ENCODE peak calls at places on chromosomes 7 and 10, in four cellular contexts. One of them, this sample, is unnamed.

GRCh38 chr10:46515402-46516192 is 40.9 kb downstream of the GPRIN2 start:
- DNase-seq in cardiac muscle cell: no peak
- DNase-seq in NCI-H446: no peak
- DNase-seq in foreskin melanocyte: no peak
- DNase-seq in this sample: no peak

GRCh38 chr7:95527033-95527775 is 41.5 kb downstream of the ASB4 start:
- DNase-seq in NCI-H446: peak
- DNase-seq in foreskin melanocyte: peak
- DNase-seq in cardiac muscle cell: peak
- DNase-seq in this sample: peak

GRCh38 chr7:13532028-13532753 is 457.3 kb downstream of the ETV1 start:
- DNase-seq in cardiac muscle cell: no peak
- DNase-seq in NCI-H446: peak
- DNase-seq in foreskin melanocyte: no peak
- DNase-seq in this sample: no peak

GRCh38 chr10:24418532-24418931 is 209.6 kb downstream of the KIAA1217 start:
- DNase-seq in foreskin melanocyte: no peak
- DNase-seq in NCI-H446: no peak
- DNase-seq in cardiac muscle cell: no peak
- DNase-seq in this sample: peak

GRCh38 chr7:2641406-2642393 is 9.9 kb downstream of the TTYH3 start:
- DNase-seq in NCI-H446: peak
- DNase-seq in foreskin melanocyte: peak
- DNase-seq in cardiac muscle cell: peak
- DNase-seq in this sample: peak

GRCh38 chr7:55056577-55057480 is 38.0 kb downstream of the EGFR start:
- DNase-seq in NCI-H446: no peak
- DNase-seq in foreskin melanocyte: no peak
- DNase-seq in cardiac muscle cell: peak
- DNase-seq in this sample: no peak

GRCh38 chr7:78125884-78126283 is 327.3 kb downstream of the PHTF2 start:
- DNase-seq in cardiac muscle cell: no peak
- DNase-seq in foreskin melanocyte: no peak
- DNase-seq in NCI-H446: no peak
- DNase-seq in this sample: no peak

GRCh38 chr10:101446071-101446470 is 92.1 kb downstream of the BTRC start:
- DNase-seq in cardiac muscle cell: no peak
- DNase-seq in foreskin melanocyte: no peak
- DNase-seq in NCI-H446: no peak
- DNase-seq in this sample: no peak

GRCh38 chr10:69407621-69408301 is 9.0 kb downstream of the TACR2 start:
- DNase-seq in foreskin melanocyte: no peak
- DNase-seq in cardiac muscle cell: peak
- DNase-seq in NCI-H446: peak
- DNase-seq in this sample: peak

GRCh38 chr7:3544202-3544601 is 243.2 kb downstream of the SDK1 start:
- DNase-seq in foreskin melanocyte: no peak
- DNase-seq in cardiac muscle cell: no peak
- DNase-seq in NCI-H446: no peak
- DNase-seq in this sample: no peak

GRCh38 chr7:123675092-123675473 is 19.4 kb downstream of the LMOD2 start:
- DNase-seq in NCI-H446: no peak
- DNase-seq in cardiac muscle cell: peak
- DNase-seq in foreskin melanocyte: no peak
- DNase-seq in this sample: no peak

GRCh38 chr10:118564652-118565051 is 30.8 kb downstream of the PRLHR start:
- DNase-seq in foreskin melanocyte: no peak
- DNase-seq in cardiac muscle cell: peak
- DNase-seq in NCI-H446: no peak
- DNase-seq in this sample: peak

GRCh38 chr7:64907641-64908326 is 4.7 kb downstream of the ZNF273 start:
- DNase-seq in cardiac muscle cell: peak
- DNase-seq in NCI-H446: no peak
- DNase-seq in foreskin melanocyte: no peak
- DNase-seq in this sample: no peak

GRCh38 chr7:98754041-98754479 is 115.8 kb downstream of the TMEM130 start:
- DNase-seq in NCI-H446: peak
- DNase-seq in foreskin melanocyte: no peak
- DNase-seq in cardiac muscle cell: peak
- DNase-seq in this sample: peak

GRCh38 chr7:45157653-45158401 is at the start of gene RAMP3:
- DNase-seq in foreskin melanocyte: no peak
- DNase-seq in NCI-H446: no peak
- DNase-seq in cardiac muscle cell: no peak
- DNase-seq in this sample: no peak

GRCh38 chr7:128236924-128237586 is 4.0 kb upstream of the LEP start:
- DNase-seq in NCI-H446: peak
- DNase-seq in foreskin melanocyte: peak
- DNase-seq in cardiac muscle cell: peak
- DNase-seq in this sample: peak

GRCh38 chr7:11527707-11528106 is 304.3 kb downstream of the THSD7A start:
- DNase-seq in NCI-H446: no peak
- DNase-seq in foreskin melanocyte: no peak
- DNase-seq in cardiac muscle cell: no peak
- DNase-seq in this sample: no peak

GRCh38 chr7:70208236-70209063 is 610.2 kb downstream of the AUTS2 start:
- DNase-seq in NCI-H446: no peak
- DNase-seq in foreskin melanocyte: peak
- DNase-seq in cardiac muscle cell: peak
- DNase-seq in this sample: no peak

GRCh38 chr7:51316262-51316665 is 345 bp downstream of the COBL start:
- DNase-seq in NCI-H446: no peak
- DNase-seq in foreskin melanocyte: no peak
- DNase-seq in cardiac muscle cell: no peak
- DNase-seq in this sample: no peak

GRCh38 chr10:116461680-116462079 is 34.0 kb downstream of the PNLIPRP3 start:
- DNase-seq in cardiac muscle cell: no peak
- DNase-seq in NCI-H446: no peak
- DNase-seq in foreskin melanocyte: no peak
- DNase-seq in this sample: no peak

GRCh38 chr7:130595986-130596385 is 72.6 kb downstream of the COPG2 start:
- DNase-seq in cardiac muscle cell: peak
- DNase-seq in NCI-H446: no peak
- DNase-seq in foreskin melanocyte: no peak
- DNase-seq in this sample: no peak

GRCh38 chr7:157404845-157405481 is 68.2 kb downstream of the DNAJB6 start:
- DNase-seq in NCI-H446: no peak
- DNase-seq in foreskin melanocyte: peak
- DNase-seq in cardiac muscle cell: peak
- DNase-seq in this sample: peak

GRCh38 chr7:85001493-85002345 is 185.1 kb downstream of the SEMA3D start:
- DNase-seq in NCI-H446: peak
- DNase-seq in foreskin melanocyte: no peak
- DNase-seq in cardiac muscle cell: no peak
- DNase-seq in this sample: no peak

GRCh38 chr7:84879936-84880325 is 306.9 kb downstream of the SEMA3D start:
- DNase-seq in foreskin melanocyte: no peak
- DNase-seq in cardiac muscle cell: no peak
- DNase-seq in NCI-H446: no peak
- DNase-seq in this sample: no peak

GRCh38 chr10:63206997-63207952 is 74.1 kb downstream of the NRBF2 start:
- DNase-seq in NCI-H446: peak
- DNase-seq in foreskin melanocyte: peak
- DNase-seq in cardiac muscle cell: peak
- DNase-seq in this sample: peak

GRCh38 chr7:159098795-159099194 is 45.9 kb downstream of the VIPR2 start:
- DNase-seq in cardiac muscle cell: no peak
- DNase-seq in foreskin melanocyte: no peak
- DNase-seq in NCI-H446: no peak
- DNase-seq in this sample: no peak

This sample was measured in KBM-7.